ENCODE peak calls at places on chromosomes 4 and X, in seven cellular contexts. M is ovary, C is IMR-90, F is transverse colon, G is suprapubic skin, A is body of pancreas, U is A549. Y is an unnamed sample. For H3K9me3, the result is how much of the 10 kb centered on the place peaks cover.

GRCh38 chr4:158121203-158121586 is 51.6 kb downstream of the GASK1B start:
- DNase-seq in M (peak), C (peak), F (no peak), G (no peak), A (peak), U (no peak), Y (peak)

GRCh38 chrX:9785252-9785943 is 831 bp upstream of the SHROOM2 start:
- DNase-seq in M (no peak), C (no peak), F (no peak), G (no peak), A (no peak), U (no peak), Y (no peak)

GRCh38 chr4:133800966-133801365 is 400.6 kb downstream of the PABPC4L start:
- DNase-seq in M (no peak), C (no peak), F (no peak), G (no peak), A (no peak), U (no peak), Y (no peak)

GRCh38 chrX:39613508-39613921 is 484.2 kb downstream of the BCOR start:
- DNase-seq in M (peak), C (no peak), F (peak), G (no peak), A (peak), U (peak), Y (peak)

GRCh38 chr4:39642885-39643550 is 4.4 kb upstream of the SMIM14 start:
- DNase-seq in M (no peak), C (peak), F (no peak), G (no peak), A (no peak), U (no peak), Y (no peak)

GRCh38 chr4:115219315-115219840 is 106.0 kb upstream of the NDST4 start:
- DNase-seq in M (no peak), C (no peak), F (no peak), G (no peak), A (no peak), U (no peak), Y (no peak)

GRCh38 chrX:150165776-150166610 is 197.1 kb upstream of the MAMLD1 start:
- DNase-seq in M (no peak), C (no peak), F (no peak), G (no peak), A (no peak), U (no peak), Y (no peak)

GRCh38 chr4:183348706-183349659 is 26.8 kb upstream of the CLDN24 start:
- DNase-seq in M (no peak), C (peak), F (no peak), G (no peak), A (no peak), U (no peak), Y (no peak)

GRCh38 chr4:55087016-55087929 is 38.1 kb downstream of the KDR start:
- DNase-seq in M (no peak), C (no peak), F (no peak), G (no peak), A (no peak), U (no peak), Y (no peak)

GRCh38 chrX:154458954-154459829 is 1.1 kb downstream of the PLXNA3 start:
- DNase-seq in M (no peak), C (no peak), F (peak), G (no peak), A (peak), U (no peak), Y (peak)
- TF ChIP-seq POLR2A in M (no peak), C (no peak), F (peak), G (no peak), A (no peak), U (no peak), Y (no peak)

DNA sequence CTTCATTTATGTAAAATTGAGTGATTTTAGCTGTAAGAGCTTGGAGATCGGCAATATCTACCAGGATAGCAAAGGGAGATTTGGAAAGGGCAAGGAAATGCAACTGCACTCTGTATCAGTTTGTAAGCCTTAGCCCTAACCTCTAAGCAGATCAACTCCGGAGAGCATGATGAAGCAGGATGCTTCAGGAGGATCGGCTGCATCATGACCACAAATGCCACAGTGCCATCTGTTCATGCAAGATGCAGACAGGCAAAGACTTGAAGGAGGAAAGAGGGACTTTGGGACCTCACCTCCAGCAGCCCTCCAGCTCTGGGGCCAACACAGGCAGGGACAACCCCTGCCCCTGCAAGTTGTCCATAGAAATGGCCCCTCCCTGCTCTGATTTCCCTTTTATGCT is 377.6 kb upstream of the GATB start:
- DNase-seq in M (no peak), C (no peak), F (no peak), G (no peak), A (no peak), U (no peak), Y (no peak)
- H3K27ac ChIP-seq in M (no peak), C (no peak), F (no peak), G (no peak), A (no peak), U (no peak), Y (no peak)

DNA sequence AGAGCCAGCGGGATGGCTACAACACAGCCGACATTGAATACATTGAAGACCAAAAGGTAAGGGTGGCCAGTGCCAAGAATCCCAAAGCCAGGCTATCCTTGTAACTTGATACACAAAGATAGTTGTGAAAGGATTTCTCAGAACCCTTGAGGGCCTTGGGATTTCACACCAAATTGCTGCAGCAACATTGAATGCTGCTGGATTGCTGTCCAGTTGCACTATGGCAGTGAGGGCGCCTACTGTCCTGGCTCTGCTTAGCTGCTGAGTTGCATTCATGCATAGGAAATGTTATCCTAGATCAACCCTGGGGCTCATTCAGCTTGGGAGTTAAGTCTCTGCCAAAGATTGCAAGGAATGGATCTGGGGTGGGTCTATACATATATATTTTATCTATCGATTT is 38.7 kb downstream of the LONRF3 start:
- DNase-seq in M (no peak), C (no peak), F (no peak), G (no peak), A (no peak), U (no peak), Y (no peak)
- H3K9me3 ChIP-seq in M (under half), C (under half), F (under half), G (under half), A (under half), U (under half), Y (under half)

GRCh38 chrX:154785711-154786110 is 19.6 kb downstream of the MPP1 start:
- DNase-seq in M (no peak), C (no peak), F (no peak), G (no peak), A (no peak), U (no peak), Y (no peak)

GRCh38 chrX:154780968-154781367 is 18.3 kb downstream of the DKC1 start:
- DNase-seq in M (no peak), C (no peak), F (no peak), G (no peak), A (no peak), U (no peak), Y (no peak)

GRCh38 chrX:154779261-154779660 is 16.6 kb downstream of the DKC1 start:
- DNase-seq in M (no peak), C (peak), F (no peak), G (no peak), A (no peak), U (no peak), Y (no peak)

GRCh38 chrX:154784149-154784985 is 20.9 kb downstream of the MPP1 start:
- DNase-seq in M (no peak), C (no peak), F (no peak), G (no peak), A (no peak), U (no peak), Y (no peak)
- TF ChIP-seq POLR2A in M (no peak), C (no peak), F (no peak), G (no peak), A (no peak), U (no peak), Y (no peak)

DNA sequence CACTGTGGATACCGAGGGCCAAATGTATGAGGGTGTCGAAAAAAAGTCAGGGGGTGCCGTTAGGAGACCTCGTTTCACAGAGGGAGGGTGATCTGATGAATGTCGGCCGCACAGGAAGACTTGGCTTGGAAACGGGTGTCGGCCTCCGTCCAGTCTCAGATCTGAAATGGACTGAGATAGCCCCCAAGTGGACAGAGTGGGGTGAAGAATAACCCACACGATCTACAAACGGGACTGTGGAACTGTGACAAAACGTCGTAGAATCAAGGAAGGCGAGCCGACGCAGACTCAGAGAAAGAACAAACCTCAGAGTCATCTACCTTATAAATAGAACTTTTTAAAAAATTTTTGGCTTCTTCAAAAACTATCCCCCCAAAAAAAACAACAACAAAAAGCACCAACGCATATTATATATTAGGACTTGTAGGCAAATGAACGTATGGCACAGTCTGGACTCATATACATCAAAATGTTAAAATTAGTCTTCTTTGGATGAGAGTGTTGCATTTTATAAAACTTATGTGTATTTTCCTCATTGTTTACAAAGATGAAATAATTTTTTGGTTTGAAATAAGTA is 63.8 kb upstream of the IRF2 start:
- DNase-seq in M (peak), C (peak), F (peak), G (peak), A (peak), U (peak), Y (peak)
- H3K27ac ChIP-seq in M (peak), C (peak), F (peak), G (peak), A (peak), U (peak), Y (peak)

GRCh38 chr4:98334461-98334860 is 73.3 kb downstream of the RAP1GDS1 start:
- DNase-seq in M (no peak), C (no peak), F (no peak), G (no peak), A (no peak), U (no peak), Y (no peak)
- H3K9me3 ChIP-seq in M (under half), C (under half), F (under half), G (under half), A (under half), U (under half), Y (under half)